ENCODE peak calls at places on chromosomes 2 and 18, in five cellular contexts. One of them, this sample, is unnamed.

GRCh38 chr2:239523944-239524310 is 123.1 kb upstream of the HDAC4 start:
- DNase-seq in BE2C: no peak
- DNase-seq in endothelial cell: no peak
- DNase-seq in Peyer's patch: no peak
- DNase-seq in CD4-positive, alpha-beta T cell: no peak
- DNase-seq in this sample: no peak

GRCh38 chr2:11974573-11974972 is 228.1 kb downstream of the LPIN1 start:
- DNase-seq in CD4-positive, alpha-beta T cell: no peak
- DNase-seq in Peyer's patch: no peak
- DNase-seq in BE2C: no peak
- DNase-seq in endothelial cell: no peak
- DNase-seq in this sample: no peak

GRCh38 chr2:158723921-158724802 is 71.0 kb upstream of the DAPL1 start:
- DNase-seq in endothelial cell: peak
- DNase-seq in Peyer's patch: no peak
- DNase-seq in BE2C: no peak
- DNase-seq in CD4-positive, alpha-beta T cell: no peak
- DNase-seq in this sample: no peak

GRCh38 chr18:50659091-50660003 is 99.5 kb downstream of the MAPK4 start:
- DNase-seq in endothelial cell: no peak
- DNase-seq in Peyer's patch: no peak
- DNase-seq in CD4-positive, alpha-beta T cell: no peak
- DNase-seq in BE2C: no peak
- DNase-seq in this sample: no peak

GRCh38 chr2:108354171-108354570 is 23.6 kb upstream of the SULT1C4 start:
- DNase-seq in Peyer's patch: no peak
- DNase-seq in CD4-positive, alpha-beta T cell: no peak
- DNase-seq in endothelial cell: no peak
- DNase-seq in BE2C: no peak
- DNase-seq in this sample: no peak

GRCh38 chr18:56576826-56577573 is 61.4 kb downstream of the TXNL1 start:
- DNase-seq in CD4-positive, alpha-beta T cell: no peak
- DNase-seq in BE2C: peak
- DNase-seq in Peyer's patch: no peak
- DNase-seq in endothelial cell: no peak
- DNase-seq in this sample: no peak

GRCh38 chr2:102514061-102514785 is 41.2 kb downstream of the SLC9A4 start:
- DNase-seq in CD4-positive, alpha-beta T cell: no peak
- DNase-seq in endothelial cell: no peak
- DNase-seq in Peyer's patch: no peak
- DNase-seq in BE2C: no peak
- DNase-seq in this sample: no peak

GRCh38 chr2:218883491-218884490 is 3.1 kb downstream of the WNT10A start:
- DNase-seq in BE2C: peak
- DNase-seq in CD4-positive, alpha-beta T cell: no peak
- DNase-seq in Peyer's patch: peak
- DNase-seq in endothelial cell: no peak
- DNase-seq in this sample: no peak

GRCh38 chr2:220393717-220394116 is 766.3 kb downstream of the SLC4A3 start:
- DNase-seq in Peyer's patch: no peak
- DNase-seq in endothelial cell: no peak
- DNase-seq in BE2C: no peak
- DNase-seq in CD4-positive, alpha-beta T cell: no peak
- DNase-seq in this sample: no peak

GRCh38 chr2:218720048-218721041 is 9.7 kb downstream of the TTLL4 start:
- DNase-seq in CD4-positive, alpha-beta T cell: no peak
- DNase-seq in BE2C: no peak
- DNase-seq in endothelial cell: no peak
- DNase-seq in Peyer's patch: no peak
- DNase-seq in this sample: no peak

GRCh38 chr2:13574831-13575230 is 858.1 kb downstream of the TRIB2 start:
- DNase-seq in BE2C: no peak
- DNase-seq in Peyer's patch: no peak
- DNase-seq in CD4-positive, alpha-beta T cell: no peak
- DNase-seq in endothelial cell: no peak
- DNase-seq in this sample: no peak

GRCh38 chr2:231200805-231201474 is 2.5 kb downstream of the ARMC9 start:
- DNase-seq in Peyer's patch: no peak
- DNase-seq in BE2C: no peak
- DNase-seq in endothelial cell: no peak
- DNase-seq in CD4-positive, alpha-beta T cell: no peak
- DNase-seq in this sample: no peak

GRCh38 chr18:45352874-45353273 is 262.4 kb upstream of the SLC14A2 start:
- DNase-seq in CD4-positive, alpha-beta T cell: no peak
- DNase-seq in BE2C: no peak
- DNase-seq in Peyer's patch: no peak
- DNase-seq in endothelial cell: no peak
- DNase-seq in this sample: no peak

GRCh38 chr2:168529054-168529833 is 73.2 kb downstream of the CERS6 start:
- DNase-seq in Peyer's patch: no peak
- DNase-seq in CD4-positive, alpha-beta T cell: no peak
- DNase-seq in endothelial cell: no peak
- DNase-seq in BE2C: no peak
- DNase-seq in this sample: no peak

GRCh38 chr2:117359266-117359970 is 455.1 kb upstream of the DDX18 start:
- DNase-seq in CD4-positive, alpha-beta T cell: no peak
- DNase-seq in endothelial cell: no peak
- DNase-seq in Peyer's patch: no peak
- DNase-seq in BE2C: peak
- DNase-seq in this sample: no peak

GRCh38 chr2:10380048-10380926 is 67.8 kb downstream of the ODC1 start:
- DNase-seq in endothelial cell: no peak
- DNase-seq in Peyer's patch: peak
- DNase-seq in BE2C: no peak
- DNase-seq in CD4-positive, alpha-beta T cell: no peak
- DNase-seq in this sample: no peak

GRCh38 chr2:240129731-240130392 is 6.2 kb downstream of the COPS9 start:
- DNase-seq in CD4-positive, alpha-beta T cell: no peak
- DNase-seq in endothelial cell: no peak
- DNase-seq in BE2C: no peak
- DNase-seq in Peyer's patch: no peak
- DNase-seq in this sample: no peak

GRCh38 chr2:237060518-237061312 is 25.0 kb upstream of the COPS8 start:
- DNase-seq in Peyer's patch: peak
- DNase-seq in CD4-positive, alpha-beta T cell: peak
- DNase-seq in BE2C: peak
- DNase-seq in endothelial cell: peak
- DNase-seq in this sample: peak

GRCh38 chr2:5977477-5977876 is 285.3 kb downstream of the SOX11 start:
- DNase-seq in CD4-positive, alpha-beta T cell: no peak
- DNase-seq in Peyer's patch: no peak
- DNase-seq in BE2C: no peak
- DNase-seq in endothelial cell: no peak
- DNase-seq in this sample: no peak

GRCh38 chr2:40281021-40281940 is 170.6 kb downstream of the SLC8A1 start:
- DNase-seq in BE2C: no peak
- DNase-seq in CD4-positive, alpha-beta T cell: no peak
- DNase-seq in endothelial cell: no peak
- DNase-seq in Peyer's patch: no peak
- DNase-seq in this sample: no peak

GRCh38 chr2:175742367-175742766 is 259.7 kb downstream of the LNPK start:
- DNase-seq in Peyer's patch: no peak
- DNase-seq in CD4-positive, alpha-beta T cell: no peak
- DNase-seq in endothelial cell: no peak
- DNase-seq in BE2C: no peak
- DNase-seq in this sample: no peak

GRCh38 chr2:214504599-214505376 is 93.9 kb downstream of the VWC2L start:
- DNase-seq in Peyer's patch: no peak
- DNase-seq in BE2C: no peak
- DNase-seq in endothelial cell: no peak
- DNase-seq in CD4-positive, alpha-beta T cell: no peak
- DNase-seq in this sample: no peak

GRCh38 chr2:3101016-3101703 is 276.5 kb downstream of the EIPR1 start:
- DNase-seq in Peyer's patch: no peak
- DNase-seq in CD4-positive, alpha-beta T cell: no peak
- DNase-seq in endothelial cell: no peak
- DNase-seq in BE2C: peak
- DNase-seq in this sample: no peak

GRCh38 chr2:64987001-64987962 is 1.9 kb upstream of the SLC1A4 start:
- DNase-seq in endothelial cell: no peak
- DNase-seq in CD4-positive, alpha-beta T cell: no peak
- DNase-seq in Peyer's patch: no peak
- DNase-seq in BE2C: no peak
- DNase-seq in this sample: no peak
- TF ChIP-seq CTCF in endothelial cell: no peak
- TF ChIP-seq CTCF in CD4-positive, alpha-beta T cell: no peak
- TF ChIP-seq CTCF in Peyer's patch: no peak
- TF ChIP-seq CTCF in BE2C: no peak
- TF ChIP-seq CTCF in this sample: no peak

GRCh38 chr18:31942999-31943894 is at the start of gene TRAPPC8:
- DNase-seq in endothelial cell: peak
- DNase-seq in CD4-positive, alpha-beta T cell: peak
- DNase-seq in BE2C: peak
- DNase-seq in Peyer's patch: peak
- DNase-seq in this sample: peak
- TF ChIP-seq CTCF in endothelial cell: no peak
- TF ChIP-seq CTCF in CD4-positive, alpha-beta T cell: peak
- TF ChIP-seq CTCF in BE2C: no peak
- TF ChIP-seq CTCF in Peyer's patch: peak
- TF ChIP-seq CTCF in this sample: no peak

GRCh38 chr2:200129756-200130462 is 174.5 kb downstream of the MAIP1 start:
- DNase-seq in Peyer's patch: no peak
- DNase-seq in endothelial cell: no peak
- DNase-seq in BE2C: no peak
- DNase-seq in CD4-positive, alpha-beta T cell: no peak
- DNase-seq in this sample: no peak
- TF ChIP-seq CTCF in Peyer's patch: no peak
- TF ChIP-seq CTCF in endothelial cell: no peak
- TF ChIP-seq CTCF in BE2C: no peak
- TF ChIP-seq CTCF in CD4-positive, alpha-beta T cell: no peak
- TF ChIP-seq CTCF in this sample: no peak

GRCh38 chr2:238238311-238238765 is 1.5 kb downstream of the HES6 start:
- DNase-seq in BE2C: no peak
- DNase-seq in endothelial cell: no peak
- DNase-seq in Peyer's patch: no peak
- DNase-seq in CD4-positive, alpha-beta T cell: no peak
- DNase-seq in this sample: no peak

GRCh38 chr2:238237441-238237840 is 2.4 kb downstream of the HES6 start:
- DNase-seq in Peyer's patch: no peak
- DNase-seq in BE2C: no peak
- DNase-seq in endothelial cell: no peak
- DNase-seq in CD4-positive, alpha-beta T cell: no peak
- DNase-seq in this sample: no peak

GRCh38 chr2:238239552-238239871 is 326 bp downstream of the HES6 start:
- DNase-seq in BE2C: peak
- DNase-seq in CD4-positive, alpha-beta T cell: no peak
- DNase-seq in endothelial cell: peak
- DNase-seq in Peyer's patch: peak
- DNase-seq in this sample: no peak

GRCh38 chr2:238239872-238240760 is at the start of gene HES6:
- DNase-seq in CD4-positive, alpha-beta T cell: peak
- DNase-seq in BE2C: peak
- DNase-seq in Peyer's patch: peak
- DNase-seq in endothelial cell: peak
- DNase-seq in this sample: peak

GRCh38 chr2:238238766-238239551 is 879 bp downstream of the HES6 start:
- DNase-seq in BE2C: peak
- DNase-seq in endothelial cell: no peak
- DNase-seq in Peyer's patch: no peak
- DNase-seq in CD4-positive, alpha-beta T cell: peak
- DNase-seq in this sample: peak
- TF ChIP-seq CTCF in BE2C: no peak
- TF ChIP-seq CTCF in endothelial cell: no peak
- TF ChIP-seq CTCF in Peyer's patch: no peak
- TF ChIP-seq CTCF in CD4-positive, alpha-beta T cell: no peak
- TF ChIP-seq CTCF in this sample: peak

This sample was measured in glutamatergic neuron.